ENCODE peak calls at places on chromosome 9, in five cellular contexts. C is HEK293T, I is GM12878, L is HepG2, V is H1. U is an unnamed sample.

GRCh38 chr9:76394896-76395244 is 644 bp upstream of the RFK start:
- DNase-seq in C (peak), I (peak), L (peak), V (no peak), U (peak)

GRCh38 chr9:89642789-89643188 is 38.0 kb downstream of the GADD45G start:
- DNase-seq in C (no peak), I (no peak), L (no peak), V (no peak), U (no peak)

GRCh38 chr9:128372784-128373183 is 1.6 kb downstream of the URM1 start:
- DNase-seq in C (no peak), I (no peak), L (no peak), V (no peak), U (no peak)

GRCh38 chr9:118957585-118957984 is 411.6 kb downstream of the BRINP1 start:
- DNase-seq in C (no peak), I (no peak), L (no peak), V (no peak), U (no peak)

GRCh38 chr9:18442629-18443491 is 31.1 kb upstream of the ADAMTSL1 start:
- DNase-seq in C (peak), I (no peak), L (peak), V (peak), U (peak)

GRCh38 chr9:78982849-78983248 is 588.9 kb upstream of the TLE4 start:
- DNase-seq in C (no peak), I (no peak), L (no peak), V (no peak), U (no peak)

GRCh38 chr9:113185271-113185670 is 34.5 kb downstream of the SLC31A2 start:
- DNase-seq in C (no peak), I (no peak), L (no peak), V (no peak), U (no peak)

GRCh38 chr9:130852801-130853200 is 17.7 kb downstream of the ABL1 start:
- DNase-seq in C (no peak), I (no peak), L (no peak), V (no peak), U (no peak)

GRCh38 chr9:136545065-136545965 is 533 bp downstream of the NOTCH1 start:
- DNase-seq in C (no peak), I (no peak), L (no peak), V (no peak), U (no peak)

GRCh38 chr9:114156311-114156657 is 947 bp downstream of the COL27A1 start:
- DNase-seq in C (no peak), I (no peak), L (no peak), V (no peak), U (no peak)

GRCh38 chr9:75889977-75890540 is 414 bp upstream of the PCSK5 start:
- DNase-seq in C (peak), I (no peak), L (no peak), V (no peak), U (no peak)

GRCh38 chr9:128065907-128066712 is 1.0 kb downstream of the NAIF1 start:
- DNase-seq in C (no peak), I (no peak), L (no peak), V (no peak), U (no peak)

GRCh38 chr9:130952065-130952762 is 13.2 kb upstream of the FIBCD1 start:
- DNase-seq in C (no peak), I (no peak), L (no peak), V (no peak), U (no peak)

GRCh38 chr9:88658311-88658822 is 123.4 kb downstream of the NXNL2 start:
- DNase-seq in C (no peak), I (no peak), L (no peak), V (no peak), U (no peak)

GRCh38 chr9:83234541-83234940 is 171.6 kb upstream of the RASEF start:
- DNase-seq in C (no peak), I (no peak), L (no peak), V (no peak), U (no peak)

GRCh38 chr9:132094314-132094791 is 14.7 kb upstream of the MED27 start:
- DNase-seq in C (no peak), I (no peak), L (no peak), V (no peak), U (no peak)

GRCh38 chr9:70823284-70823683 is 298.1 kb downstream of the TRPM3 start:
- DNase-seq in C (no peak), I (no peak), L (no peak), V (no peak), U (no peak)

GRCh38 chr9:136539427-136540412 is 6.1 kb downstream of the NOTCH1 start:
- DNase-seq in C (no peak), I (peak), L (no peak), V (no peak), U (no peak)

GRCh38 chr9:106075991-106076390 is 381.6 kb downstream of the TMEM38B start:
- DNase-seq in C (no peak), I (no peak), L (no peak), V (no peak), U (no peak)

GRCh38 chr9:96522371-96522770 is 72.4 kb downstream of the HABP4 start:
- DNase-seq in C (no peak), I (no peak), L (peak), V (no peak), U (no peak)

GRCh38 chr9:112380771-112381181 is 868 bp downstream of the HSDL2 start:
- DNase-seq in C (no peak), I (peak), L (peak), V (no peak), U (no peak)

GRCh38 chr9:92943062-92943616 is 4.2 kb upstream of the FGD3 start:
- DNase-seq in C (no peak), I (no peak), L (no peak), V (no peak), U (no peak)

GRCh38 chr9:122991370-122991830 is 42.1 kb upstream of the GPR21 start:
- DNase-seq in C (peak), I (peak), L (peak), V (no peak), U (no peak)

GRCh38 chr9:72464819-72465218 is 56.6 kb upstream of the TMC1 start:
- DNase-seq in C (no peak), I (no peak), L (no peak), V (no peak), U (no peak)
- TF ChIP-seq SUZ12 in C (no peak), I (no peak), L (no peak), V (no peak), U (no peak)

GRCh38 chr9:11946521-11946920 is 746.7 kb upstream of the TYRP1 start:
- DNase-seq in C (no peak), I (no peak), L (no peak), V (no peak), U (no peak)
- TF ChIP-seq SUZ12 in C (no peak), I (no peak), L (no peak), V (no peak), U (no peak)

GRCh38 chr9:16773116-16773515 is 97.4 kb downstream of the BNC2 start:
- DNase-seq in C (no peak), I (no peak), L (no peak), V (no peak), U (no peak)
- TF ChIP-seq SUZ12 in C (no peak), I (no peak), L (no peak), V (no peak), U (no peak)

DNA sequence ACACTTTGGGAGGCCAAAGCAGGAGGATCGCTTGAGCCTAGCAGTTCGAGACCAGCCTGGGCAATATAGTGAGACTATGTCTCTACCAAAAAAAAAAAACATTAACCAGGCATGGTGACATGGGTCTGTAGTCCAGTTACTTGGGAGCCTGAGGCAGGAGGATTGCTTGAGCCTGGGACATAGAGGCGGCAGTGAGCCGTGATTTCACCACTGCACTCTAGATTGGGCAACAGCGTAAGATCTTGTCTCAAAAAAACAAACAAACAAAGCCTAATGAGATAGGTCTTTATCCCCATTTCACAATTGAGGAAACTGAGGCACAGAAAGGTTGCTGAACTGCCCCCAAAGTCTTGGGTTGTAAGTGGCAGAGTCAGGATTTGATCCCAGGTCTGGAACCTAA is 70.5 kb upstream of the RAD23B start:
- DNase-seq in C (no peak), I (no peak), L (peak), V (no peak), U (no peak)
- TF ChIP-seq SUZ12 in C (no peak), I (no peak), L (no peak), V (no peak), U (no peak)

DNA sequence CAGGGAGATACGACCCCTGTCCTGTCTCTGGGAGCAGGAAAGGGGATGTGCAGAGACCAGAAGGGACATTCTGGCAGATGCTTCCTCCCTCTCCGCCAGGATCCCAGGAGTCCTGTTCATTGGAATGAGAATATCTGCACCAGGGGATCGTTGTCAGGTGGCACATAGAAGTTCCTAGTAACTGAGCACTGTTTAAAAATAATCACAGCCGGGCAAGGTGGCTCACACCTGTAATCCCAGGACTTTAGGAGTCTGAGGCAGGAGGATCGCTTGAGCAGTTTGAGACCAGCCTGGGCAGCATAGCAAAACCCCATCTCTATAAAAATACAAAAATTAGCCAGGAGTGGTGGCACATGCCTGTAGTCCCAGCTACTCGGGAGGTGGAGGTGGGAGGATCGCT is 12.3 kb downstream of the SARDH start:
- DNase-seq in C (no peak), I (no peak), L (no peak), V (no peak), U (no peak)
- TF ChIP-seq SUZ12 in C (no peak), I (no peak), L (no peak), V (no peak), U (no peak)

DNA sequence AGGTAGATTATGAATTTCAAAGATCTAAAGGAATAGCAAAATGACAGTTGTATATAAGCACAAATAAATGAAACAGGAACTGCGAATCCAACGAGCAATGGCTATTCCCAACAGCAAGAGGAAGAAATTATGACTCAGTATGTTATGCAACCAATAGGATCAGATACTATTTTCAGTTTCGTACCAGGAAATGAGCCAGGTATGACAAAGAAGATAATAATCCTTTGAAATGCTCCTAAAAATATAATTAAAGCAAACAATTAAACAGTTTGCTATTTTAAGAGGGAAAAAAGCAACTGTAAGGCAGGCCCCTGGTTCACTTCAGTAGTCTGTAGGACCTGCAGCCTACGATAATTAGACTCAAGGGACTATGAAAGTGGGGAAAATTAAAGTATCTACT is 58.9 kb downstream of the AUH start:
- DNase-seq in C (no peak), I (no peak), L (peak), V (no peak), U (no peak)
- TF ChIP-seq SUZ12 in C (no peak), I (no peak), L (no peak), V (no peak), U (no peak)

GRCh38 chr9:126501383-126502331 is 112.1 kb upstream of the LMX1B start:
- DNase-seq in C (no peak), I (no peak), L (no peak), V (no peak), U (no peak)

GRCh38 chr9:126499005-126499910 is 114.5 kb upstream of the LMX1B start:
- DNase-seq in C (peak), I (no peak), L (peak), V (no peak), U (no peak)

GRCh38 chr9:126502417-126503332 is 111.1 kb upstream of the LMX1B start:
- DNase-seq in C (no peak), I (no peak), L (no peak), V (no peak), U (no peak)

GRCh38 chr9:126499911-126500599 is 113.7 kb upstream of the LMX1B start:
- DNase-seq in C (no peak), I (no peak), L (no peak), V (no peak), U (no peak)

GRCh38 chr9:126500600-126501382 is 112.9 kb upstream of the LMX1B start:
- DNase-seq in C (peak), I (no peak), L (peak), V (peak), U (peak)
- TF ChIP-seq SUZ12 in C (no peak), I (no peak), L (no peak), V (no peak), U (no peak)